ENCODE peak calls at places on chromosomes 2 and 18, in eight cellular contexts. O is HT1080; K is sigmoid colon; C is iris pigment epithelial cell; G is mammary epithelial cell; L is choroid plexus epithelial cell; Z is thoracic aorta; R is stimulated activated CD4-positive, alpha-beta T cell treated with anti-CD3 and anti-CD28 coated beads, Interleukin-1b, Interleukin-23, amount 100 ng/mL, for 1 hour. P is an unnamed sample.

GRCh38 chr18:35756506-35757117 is 175.1 kb downstream of the GALNT1 start:
- DNase-seq in O (peak; percentile 46), K (no peak), C (peak; percentile 53), G (peak; percentile 47), L (peak; percentile 76), Z (no peak), R (peak; percentile 10), P (peak; percentile 56)

GRCh38 chr2:88636026-88636425 is 8.8 kb upstream of the EIF2AK3 start:
- DNase-seq in O (no peak), K (no peak), C (no peak), G (no peak), L (no peak), Z (no peak), R (no peak), P (no peak)

GRCh38 chr2:156320491-156320896 is 12.0 kb downstream of the NR4A2 start:
- DNase-seq in O (no peak), K (peak; percentile 67), C (peak; percentile 26), G (no peak), L (peak; percentile 16), Z (no peak), R (no peak), P (no peak)

GRCh38 chr2:196130039-196130825 is 41.1 kb downstream of the STK17B start:
- DNase-seq in O (no peak), K (no peak), C (no peak), G (no peak), L (no peak), Z (no peak), R (no peak), P (no peak)

GRCh38 chr2:44136186-44136585 is 32.5 kb upstream of the PPM1B start:
- DNase-seq in O (peak; percentile 15), K (no peak), C (peak; percentile 69), G (peak; percentile 25), L (peak; percentile 42), Z (no peak), R (no peak), P (peak; percentile 49)

GRCh38 chr2:9941196-9941995 is 10.1 kb upstream of the GRHL1 start:
- DNase-seq in O (peak; percentile 73), K (no peak), C (peak; percentile 77), G (peak; percentile 64), L (peak; percentile 72), Z (no peak), R (no peak), P (peak; percentile 59)

GRCh38 chr2:202035089-202035940 is 1.7 kb downstream of the FZD7 start:
- DNase-seq in O (no peak), K (peak; percentile 91), C (peak; percentile 75), G (peak; percentile 58), L (peak; percentile 76), Z (no peak), R (no peak), P (peak; percentile 11)

GRCh38 chr2:235026649-235027557 is 75.1 kb downstream of the SH3BP4 start:
- DNase-seq in O (peak; percentile 58), K (peak; percentile 64), C (peak; percentile 44), G (peak; percentile 99), L (peak; percentile 23), Z (no peak), R (no peak), P (peak; percentile 65)

GRCh38 chr2:225337183-225337582 is 62.3 kb upstream of the NYAP2 start:
- DNase-seq in O (peak; percentile 75), K (no peak), C (peak; percentile 93), G (no peak), L (peak; percentile 95), Z (no peak), R (no peak), P (peak; percentile 88)

GRCh38 chr2:119598576-119598975 is 54.3 kb downstream of the CFAP221 start:
- DNase-seq in O (no peak), K (no peak), C (no peak), G (no peak), L (no peak), Z (no peak), R (no peak), P (peak; percentile 97)

GRCh38 chr2:225487901-225488416 is 88.4 kb downstream of the NYAP2 start:
- DNase-seq in O (no peak), K (no peak), C (peak; percentile 9), G (no peak), L (no peak), Z (no peak), R (no peak), P (no peak)

GRCh38 chr2:1757567-1757966 is 13.3 kb upstream of the PXDN start:
- DNase-seq in O (no peak), K (no peak), C (no peak), G (no peak), L (no peak), Z (no peak), R (no peak), P (no peak)

GRCh38 chr2:3491716-3492474 is 27.4 kb downstream of the ADI1 start:
- DNase-seq in O (no peak), K (no peak), C (no peak), G (no peak), L (no peak), Z (no peak), R (no peak), P (no peak)

GRCh38 chr18:55781481-55781957 is 193.5 kb upstream of the TCF4 start:
- DNase-seq in O (peak; percentile 57), K (no peak), C (peak; percentile 82), G (peak; percentile 44), L (peak; percentile 88), Z (no peak), R (no peak), P (peak; percentile 54)

GRCh38 chr2:33107690-33108482 is 161.1 kb downstream of the LTBP1 start:
- DNase-seq in O (peak; percentile 24), K (no peak), C (peak; percentile 41), G (no peak), L (peak; percentile 70), Z (no peak), R (no peak), P (no peak)

GRCh38 chr2:168851674-168852320 is 38.4 kb downstream of the SPC25 start:
- DNase-seq in O (peak; percentile 91), K (no peak), C (peak; percentile 91), G (peak; percentile 73), L (peak; percentile 91), Z (no peak), R (no peak), P (peak; percentile 52)

GRCh38 chr2:46241344-46241743 is 55.9 kb upstream of the EPAS1 start:
- DNase-seq in O (peak; percentile 81), K (no peak), C (peak; percentile 71), G (peak; percentile 44), L (peak; percentile 46), Z (no peak), R (no peak), P (peak; percentile 37)

GRCh38 chr2:195047955-195048354 is 609.1 kb upstream of the SLC39A10 start:
- DNase-seq in O (no peak), K (no peak), C (no peak), G (no peak), L (no peak), Z (no peak), R (no peak), P (no peak)

GRCh38 chr2:238682536-238682935 is 165.3 kb upstream of the TWIST2 start:
- DNase-seq in O (no peak), K (no peak), C (no peak), G (no peak), L (no peak), Z (no peak), R (no peak), P (no peak)

GRCh38 chr2:17533546-17533945 is 7.0 kb upstream of the VSNL1 start:
- DNase-seq in O (no peak), K (no peak), C (no peak), G (no peak), L (no peak), Z (no peak), R (no peak), P (no peak)

GRCh38 chr2:145744541-145745386 is 1224.8 kb upstream of the ZEB2 start:
- DNase-seq in O (peak; percentile 90), K (no peak), C (peak; percentile 98), G (peak; percentile 94), L (peak; percentile 92), Z (no peak), R (no peak), P (peak; percentile 93)

GRCh38 chr2:186459009-186459408 is 27.1 kb upstream of the ZC3H15 start:
- DNase-seq in O (no peak), K (no peak), C (peak; percentile 27), G (peak; percentile 28), L (peak; percentile 55), Z (no peak), R (no peak), P (peak; percentile 30)

GRCh38 chr18:68176901-68177300 is 538.0 kb downstream of the TMX3 start:
- DNase-seq in O (no peak), K (no peak), C (no peak), G (no peak), L (no peak), Z (no peak), R (no peak), P (no peak)

GRCh38 chr2:202023198-202023903 is 10.3 kb upstream of the FZD7 start:
- DNase-seq in O (no peak), K (no peak), C (no peak), G (no peak), L (no peak), Z (no peak), R (no peak), P (no peak)

GRCh38 chr2:11155326-11156059 is at the start of gene SLC66A3:
- DNase-seq in O (peak; percentile 81), K (no peak), C (peak; percentile 85), G (peak; percentile 90), L (peak; percentile 91), Z (peak; percentile 25), R (no peak), P (peak; percentile 60)

GRCh38 chr2:28750316-28751101 is 1.1 kb upstream of the PPP1CB start:
- DNase-seq in O (peak; percentile 29), K (peak; percentile 71), C (peak; percentile 60), G (peak; percentile 30), L (peak; percentile 66), Z (no peak), R (no peak), P (peak; percentile 89)

GRCh38 chr18:51610481-51610880 is 413.0 kb upstream of the MEX3C start:
- DNase-seq in O (no peak), K (no peak), C (no peak), G (no peak), L (no peak), Z (no peak), R (no peak), P (no peak)

GRCh38 chr2:225600444-225600843 is 200.9 kb downstream of the NYAP2 start:
- DNase-seq in O (no peak), K (no peak), C (peak; percentile 47), G (no peak), L (peak; percentile 78), Z (no peak), R (no peak), P (no peak)

GRCh38 chr2:56519806-56520205 is 336.0 kb downstream of the CCDC85A start:
- DNase-seq in O (no peak), K (no peak), C (peak; percentile 70), G (no peak), L (peak; percentile 10), Z (no peak), R (no peak), P (peak; percentile 43)

GRCh38 chr2:37454851-37455762 is 110.7 kb downstream of the QPCT start:
- DNase-seq in O (peak; percentile 31), K (peak; percentile 65), C (peak; percentile 54), G (no peak), L (no peak), Z (no peak), R (no peak), P (peak; percentile 29)

GRCh38 chr2:64594563-64594989 is 59.1 kb downstream of the SERTAD2 start:
- DNase-seq in O (peak; percentile 60), K (no peak), C (no peak), G (peak; percentile 68), L (no peak), Z (no peak), R (no peak), P (peak; percentile 42)

GRCh38 chr2:111116843-111117665 is 3.7 kb upstream of the BCL2L11 start:
- DNase-seq in O (peak; percentile 69), K (peak; percentile 81), C (peak; percentile 74), G (peak; percentile 76), L (peak; percentile 82), Z (no peak), R (peak; percentile 34), P (peak; percentile 59)

GRCh38 chr2:181073896-181074295 is 93.5 kb downstream of the UBE2E3 start:
- DNase-seq in O (no peak), K (no peak), C (peak; percentile 64), G (no peak), L (peak; percentile 69), Z (no peak), R (no peak), P (no peak)

GRCh38 chr2:69582582-69583176 is 60.9 kb downstream of the AAK1 start:
- DNase-seq in O (peak; percentile 46), K (no peak), C (peak; percentile 47), G (peak; percentile 19), L (peak; percentile 77), Z (no peak), R (no peak), P (peak; percentile 55)